ENCODE peak calls at places on chromosome 4, in ten cellular contexts. C is uterus, A is OCI-LY7, N is left ventricle myocardium inferior, W is lung, T is IMR-90, M is aorta, D is spleen, B is retinal pigment epithelial cell, X is GM06990. J is an unnamed sample.

GRCh38 chr4:149031399-149031798 is 589.2 kb upstream of the NR3C2 start:
- DNase-seq in C (no peak), A (peak), N (no peak), W (no peak), T (peak), M (no peak), D (no peak), B (no peak), X (no peak), J (no peak)

GRCh38 chr4:150251752-150252190 is 173.5 kb downstream of the DCLK2 start:
- DNase-seq in C (no peak), A (no peak), N (no peak), W (no peak), T (no peak), M (no peak), D (no peak), B (no peak), X (no peak), J (no peak)

GRCh38 chr4:186104114-186104894 is at the start of gene FAM149A:
- DNase-seq in C (peak), A (no peak), N (peak), W (peak), T (no peak), M (peak), D (peak), B (no peak), X (peak), J (peak)

GRCh38 chr4:7704091-7704490 is 235.6 kb downstream of the AFAP1 start:
- DNase-seq in C (no peak), A (no peak), N (no peak), W (no peak), T (no peak), M (no peak), D (no peak), B (no peak), X (no peak), J (no peak)

GRCh38 chr4:113684534-113685091 is 76.9 kb downstream of the CAMK2D start:
- DNase-seq in C (peak), A (peak), N (peak), W (no peak), T (peak), M (peak), D (no peak), B (no peak), X (no peak), J (peak)

GRCh38 chr4:5220028-5220427 is 168.7 kb downstream of the STK32B start:
- DNase-seq in C (no peak), A (no peak), N (no peak), W (no peak), T (peak), M (no peak), D (no peak), B (no peak), X (no peak), J (no peak)

GRCh38 chr4:148962539-148963290 is 520.5 kb upstream of the NR3C2 start:
- DNase-seq in C (no peak), A (no peak), N (no peak), W (no peak), T (peak), M (no peak), D (no peak), B (no peak), X (no peak), J (no peak)

GRCh38 chr4:78610546-78611214 is 59.1 kb downstream of the ANXA3 start:
- DNase-seq in C (no peak), A (peak), N (no peak), W (no peak), T (peak), M (no peak), D (no peak), B (no peak), X (no peak), J (no peak)

GRCh38 chr4:56677673-56678072 is 3.4 kb downstream of the HOPX start:
- DNase-seq in C (no peak), A (no peak), N (no peak), W (no peak), T (no peak), M (no peak), D (no peak), B (no peak), X (no peak), J (no peak)

GRCh38 chr4:8916251-8916913 is 44.7 kb upstream of the HMX1 start:
- DNase-seq in C (no peak), A (no peak), N (no peak), W (no peak), T (no peak), M (no peak), D (peak), B (no peak), X (no peak), J (peak)

GRCh38 chr4:176320976-176321361 is 1.2 kb downstream of the SPCS3 start:
- DNase-seq in C (no peak), A (no peak), N (no peak), W (no peak), T (no peak), M (no peak), D (no peak), B (no peak), X (no peak), J (no peak)

GRCh38 chr4:176156656-176157055 is 38.7 kb downstream of the SPATA4 start:
- DNase-seq in C (no peak), A (no peak), N (no peak), W (no peak), T (no peak), M (no peak), D (no peak), B (no peak), X (no peak), J (no peak)

GRCh38 chr4:1299301-1299860 is 9.7 kb downstream of the MAEA start:
- DNase-seq in C (no peak), A (no peak), N (no peak), W (no peak), T (no peak), M (peak), D (peak), B (no peak), X (no peak), J (no peak)

GRCh38 chr4:83010522-83011318 is at the start of gene LIN54:
- DNase-seq in C (peak), A (peak), N (peak), W (peak), T (peak), M (peak), D (peak), B (no peak), X (peak), J (peak)

GRCh38 chr4:87051121-87051713 is 116.4 kb downstream of the AFF1 start:
- DNase-seq in C (no peak), A (no peak), N (no peak), W (no peak), T (peak), M (no peak), D (no peak), B (no peak), X (no peak), J (no peak)

GRCh38 chr4:126701756-126702155 is 931.0 kb upstream of the INTU start:
- DNase-seq in C (no peak), A (no peak), N (peak), W (no peak), T (peak), M (peak), D (no peak), B (no peak), X (no peak), J (no peak)

GRCh38 chr4:1716065-1716945 is 4.2 kb upstream of the SLBP start:
- DNase-seq in C (no peak), A (no peak), N (no peak), W (no peak), T (no peak), M (no peak), D (peak), B (no peak), X (no peak), J (no peak)

GRCh38 chr4:1459664-1460511 is 53.6 kb upstream of the NKX1-1 start:
- DNase-seq in C (no peak), A (no peak), N (no peak), W (no peak), T (no peak), M (no peak), D (peak), B (no peak), X (no peak), J (peak)

GRCh38 chr4:145937021-145937861 is 1.4 kb downstream of the ZNF827 start:
- DNase-seq in C (peak), A (peak), N (peak), W (peak), T (peak), M (peak), D (peak), B (no peak), X (peak), J (peak)

GRCh38 chr4:158020175-158020574 is 152.7 kb downstream of the GASK1B start:
- DNase-seq in C (peak), A (no peak), N (no peak), W (no peak), T (peak), M (no peak), D (no peak), B (peak), X (no peak), J (no peak)

GRCh38 chr4:17286737-17287460 is 225.0 kb downstream of the QDPR start:
- DNase-seq in C (no peak), A (no peak), N (no peak), W (no peak), T (no peak), M (no peak), D (no peak), B (no peak), X (no peak), J (no peak)
- H3K4me3 ChIP-seq in C (no peak), A (no peak), N (no peak), W (no peak), T (no peak), M (no peak), D (no peak), B (no peak), X (no peak), J (no peak)

GRCh38 chr4:84965558-84966381 is 720 bp downstream of the WDFY3 start:
- DNase-seq in C (peak), A (no peak), N (peak), W (peak), T (peak), M (peak), D (peak), B (no peak), X (no peak), J (peak)
- H3K4me3 ChIP-seq in C (peak), A (no peak), N (peak), W (peak), T (peak), M (peak), D (peak), B (peak), X (peak), J (peak)

DNA sequence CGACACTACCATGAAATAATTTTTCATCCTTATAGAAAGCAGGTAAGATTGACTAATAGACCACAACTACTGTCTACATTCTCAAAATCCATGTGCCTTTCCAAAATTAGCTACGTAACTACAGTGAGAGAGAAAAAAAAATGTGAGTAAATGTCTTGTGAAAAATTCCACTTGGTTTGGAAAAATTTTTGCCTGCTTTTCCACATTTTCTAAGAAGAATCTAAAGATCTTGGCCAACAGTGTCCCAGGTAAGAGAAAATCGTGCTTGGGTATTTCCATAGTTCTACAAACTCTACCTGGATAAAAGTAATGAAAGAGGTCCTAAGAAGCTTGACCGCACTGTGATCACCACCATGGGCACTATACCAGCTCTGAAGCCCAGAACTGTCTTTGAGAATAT is 1.4 kb upstream of the CLCN3 start:
- DNase-seq in C (no peak), A (no peak), N (no peak), W (no peak), T (no peak), M (no peak), D (no peak), B (no peak), X (no peak), J (no peak)
- H3K4me3 ChIP-seq in C (no peak), A (peak), N (peak), W (no peak), T (no peak), M (no peak), D (no peak), B (no peak), X (peak), J (no peak)

GRCh38 chr4:153465145-153465544 is 1.0 kb upstream of the TMEM131L start:
- DNase-seq in C (no peak), A (peak), N (no peak), W (no peak), T (no peak), M (no peak), D (no peak), B (no peak), X (no peak), J (no peak)
- H3K4me3 ChIP-seq in C (peak), A (peak), N (peak), W (no peak), T (no peak), M (peak), D (peak), B (no peak), X (peak), J (peak)

GRCh38 chr4:75696551-75696950 is 23.3 kb upstream of the G3BP2 start:
- DNase-seq in C (no peak), A (no peak), N (no peak), W (no peak), T (no peak), M (no peak), D (no peak), B (no peak), X (no peak), J (no peak)

GRCh38 chr4:75696036-75696435 is 22.8 kb upstream of the G3BP2 start:
- DNase-seq in C (no peak), A (no peak), N (no peak), W (no peak), T (no peak), M (no peak), D (no peak), B (no peak), X (no peak), J (no peak)

GRCh38 chr4:75698162-75698962 is 25.2 kb upstream of the G3BP2 start:
- DNase-seq in C (no peak), A (peak), N (no peak), W (no peak), T (no peak), M (no peak), D (no peak), B (no peak), X (peak), J (no peak)

GRCh38 chr4:75698963-75699228 is 25.5 kb upstream of the USO1 start:
- DNase-seq in C (no peak), A (no peak), N (no peak), W (no peak), T (no peak), M (no peak), D (no peak), B (no peak), X (peak), J (no peak)

DNA sequence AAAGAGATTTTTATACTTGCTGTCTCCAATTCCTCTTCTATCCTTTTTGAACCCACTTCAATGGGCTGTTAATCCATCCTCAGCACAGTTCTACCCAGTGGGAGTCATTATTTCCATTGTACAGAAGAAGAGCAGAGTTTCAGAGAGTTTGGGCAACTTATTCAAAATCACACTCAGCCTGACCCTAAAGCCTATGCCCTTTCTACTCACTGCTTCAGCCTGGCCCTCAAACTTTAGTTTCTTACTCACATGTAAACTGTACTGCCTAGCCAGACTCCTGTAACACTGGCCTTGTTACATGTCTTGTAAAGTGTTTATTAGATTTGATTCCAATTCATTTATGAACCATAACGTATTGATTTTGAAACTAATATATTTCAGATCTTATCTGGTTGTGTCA is 25.1 kb upstream of the USO1 start:
- DNase-seq in C (no peak), A (no peak), N (no peak), W (no peak), T (no peak), M (no peak), D (no peak), B (no peak), X (no peak), J (no peak)
- H3K4me3 ChIP-seq in C (no peak), A (no peak), N (no peak), W (no peak), T (no peak), M (no peak), D (no peak), B (no peak), X (no peak), J (no peak)

DNA sequence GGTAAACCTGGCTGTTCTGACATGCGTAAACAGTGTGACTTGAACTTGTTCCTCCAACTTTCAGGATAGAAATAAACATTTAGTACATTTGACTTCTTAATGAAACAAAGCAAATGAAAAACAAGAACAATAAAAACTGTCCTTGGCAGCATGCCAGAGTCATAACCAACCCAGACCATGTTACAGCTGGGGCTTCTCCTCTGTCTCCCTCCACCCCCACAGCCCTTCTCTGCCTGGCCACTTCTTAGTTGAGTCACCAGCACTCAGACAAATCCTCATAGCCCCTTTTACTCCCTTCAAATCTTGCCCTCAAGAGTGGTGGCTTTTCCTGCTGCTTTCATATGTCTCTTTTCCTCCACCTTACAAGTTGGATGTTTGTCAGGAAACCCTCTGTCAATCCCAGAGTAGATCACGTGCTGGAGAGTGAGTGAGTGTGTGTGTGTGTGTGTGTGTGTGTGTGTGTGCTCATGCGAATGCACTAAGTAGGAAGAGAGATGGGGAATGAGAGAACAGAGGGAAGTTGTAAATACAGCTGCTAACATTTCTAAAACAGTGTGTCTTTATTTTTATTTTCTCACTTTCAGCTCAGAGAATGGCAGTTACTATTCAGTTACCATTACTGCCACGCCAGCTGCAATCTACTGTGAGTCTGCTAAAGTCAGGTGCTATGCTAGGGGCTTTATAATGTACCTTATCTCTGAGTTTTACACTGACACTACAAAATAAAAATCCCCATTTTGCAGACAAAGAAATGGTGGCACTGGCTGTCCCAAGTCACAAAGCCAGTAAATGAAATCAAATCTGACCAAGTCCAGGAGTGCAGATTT is 15.0 kb downstream of the SCARB2 start:
- DNase-seq in C (peak), A (peak), N (peak), W (peak), T (peak), M (peak), D (no peak), B (peak), X (peak), J (peak)
- H3K4me3 ChIP-seq in C (no peak), A (no peak), N (peak), W (no peak), T (no peak), M (no peak), D (no peak), B (no peak), X (peak), J (no peak)

DNA sequence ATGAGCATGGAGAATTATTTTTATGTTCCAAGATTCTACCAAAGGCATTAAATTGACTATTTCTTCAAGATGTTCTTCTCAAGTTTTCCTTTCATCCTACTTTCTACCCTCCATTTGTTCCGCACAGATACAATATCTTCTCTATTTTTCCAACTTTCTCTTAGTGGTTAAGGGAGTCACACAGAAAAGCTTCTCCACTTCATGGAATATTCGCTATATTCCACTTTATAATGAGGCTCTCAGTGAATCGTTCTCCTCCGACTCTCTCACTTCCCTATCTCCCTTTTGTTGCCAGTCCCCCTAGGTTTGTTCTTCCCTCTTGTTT is 1.3 kb downstream of the SH3D19 start:
- DNase-seq in C (no peak), A (no peak), N (no peak), W (no peak), T (no peak), M (no peak), D (no peak), B (no peak), X (no peak), J (no peak)
- H3K4me3 ChIP-seq in C (peak), A (no peak), N (peak), W (peak), T (no peak), M (peak), D (peak), B (peak), X (no peak), J (peak)

GRCh38 chr4:24352112-24352511 is 232.2 kb downstream of the DHX15 start:
- DNase-seq in C (no peak), A (no peak), N (no peak), W (no peak), T (no peak), M (no peak), D (no peak), B (no peak), X (no peak), J (no peak)
- H3K4me3 ChIP-seq in C (no peak), A (no peak), N (no peak), W (no peak), T (no peak), M (no peak), D (no peak), B (no peak), X (no peak), J (no peak)

J was measured in stomach.